ENCODE peak calls at places on chromosomes 2 and 18, in five cellular contexts. P, U, G, H and V are unnamed samples.

GRCh38 chr2:164625378-164625971 is 4.2 kb upstream of the GRB14 start:
- DNase-seq in H (no peak), U (no peak), P (no peak), G (no peak), V (no peak)

GRCh38 chr2:142871396-142871795 is 6.1 kb upstream of the KYNU start:
- DNase-seq in U (no peak), G (no peak), P (no peak), H (no peak), V (no peak)

GRCh38 chr18:52288403-52289004 is 51.5 kb upstream of the DCC start:
- DNase-seq in H (peak), U (no peak), P (no peak), G (peak), V (peak)

GRCh38 chr2:139162456-139162855 is 382.3 kb upstream of the NXPH2 start:
- DNase-seq in P (no peak), U (no peak), H (no peak), G (no peak), V (no peak)

GRCh38 chr2:37326866-37327634 is 2.4 kb upstream of the PRKD3 start:
- DNase-seq in U (no peak), P (no peak), G (no peak), H (no peak), V (no peak)

GRCh38 chr18:8948011-8948410 is 154.5 kb upstream of the NDUFV2 start:
- DNase-seq in P (no peak), U (no peak), H (no peak), G (no peak), V (no peak)

GRCh38 chr2:223549215-223549614 is 52.9 kb downstream of the SCG2 start:
- DNase-seq in P (peak), H (no peak), G (no peak), U (peak), V (no peak)

GRCh38 chr2:224875870-224876269 is 159.7 kb upstream of the CCDC195 start:
- DNase-seq in G (no peak), P (no peak), U (no peak), H (no peak), V (no peak)

GRCh38 chr2:126913881-126914495 is 15.3 kb downstream of the TEX51 start:
- DNase-seq in U (no peak), P (no peak), G (no peak), H (no peak), V (no peak)

GRCh38 chr2:44550571-44550970 is 188.8 kb downstream of the CAMKMT start:
- DNase-seq in U (peak), H (no peak), P (no peak), G (peak), V (peak)

GRCh38 chr2:3112131-3112530 is 265.5 kb downstream of the EIPR1 start:
- DNase-seq in H (no peak), U (no peak), P (no peak), G (peak), V (no peak)

GRCh38 chr2:84417453-84417852 is 41.6 kb downstream of the SUCLG1 start:
- DNase-seq in P (no peak), U (no peak), H (no peak), G (no peak), V (no peak)

GRCh38 chr2:150272404-150272803 is 215.1 kb downstream of the RND3 start:
- DNase-seq in H (no peak), G (no peak), P (no peak), U (no peak), V (no peak)

GRCh38 chr18:55343396-55344073 is 244.5 kb downstream of the TCF4 start:
- DNase-seq in P (peak), U (no peak), H (no peak), G (no peak), V (no peak)

GRCh38 chr2:98350411-98350810 is 4.2 kb downstream of the CNGA3 start:
- DNase-seq in P (no peak), G (no peak), H (no peak), U (no peak), V (no peak)

GRCh38 chr2:138716183-138716582 is 64.0 kb downstream of the NXPH2 start:
- DNase-seq in G (peak), H (no peak), U (no peak), P (no peak), V (peak)

GRCh38 chr2:40287201-40287600 is 164.7 kb downstream of the SLC8A1 start:
- DNase-seq in U (no peak), P (no peak), H (no peak), G (no peak), V (no peak)

GRCh38 chr2:158890296-158890905 is 78.0 kb upstream of the TANC1 start:
- DNase-seq in H (no peak), G (no peak), P (no peak), U (no peak), V (no peak)